ENCODE peak calls at places on chromosomes 7 and 10, in eight cellular contexts. G is sigmoid colon, Y is PC-3, D is foreskin fibroblast, V is progenitor cell of endocrine pancreas, L is fibroblast of the aortic adventitia, Z is AG10803, F is DND-41. R is an unnamed sample.

GRCh38 chr7:1090236-1090635 is 2.3 kb downstream of the GPER1 start:
- DNase-seq in Y (no peak), L (no peak), V (no peak), G (no peak), F (no peak), Z (no peak), D (no peak), R (no peak)

GRCh38 chr10:107490389-107490788 is 325.9 kb upstream of the SORCS1 start:
- DNase-seq in D (no peak), V (no peak), L (no peak), Y (no peak), Z (no peak), F (no peak), G (no peak), R (no peak)

GRCh38 chr7:423312-424260 is 96.1 kb downstream of the PDGFA start:
- DNase-seq in F (no peak), D (no peak), Z (no peak), L (no peak), V (no peak), G (no peak), Y (no peak), R (no peak)

GRCh38 chr7:71325151-71325550 is 193.2 kb downstream of the GALNT17 start:
- DNase-seq in L (no peak), D (no peak), V (no peak), F (no peak), Z (no peak), Y (no peak), G (no peak), R (no peak)

GRCh38 chr10:97165499-97165898 is 20.3 kb downstream of the SLIT1 start:
- DNase-seq in Z (no peak), Y (no peak), V (no peak), D (no peak), G (no peak), F (no peak), L (no peak), R (no peak)

GRCh38 chr10:104517946-104518345 is 123.1 kb upstream of the SORCS3 start:
- DNase-seq in V (no peak), Z (no peak), Y (no peak), D (no peak), G (no peak), L (no peak), F (no peak), R (no peak)

GRCh38 chr7:135274495-135275268 is 41.0 kb downstream of the STRA8 start:
- DNase-seq in V (peak; percentile 49), Y (peak; percentile 87), D (peak; percentile 84), G (peak; percentile 75), F (peak; percentile 76), L (peak; percentile 84), Z (peak; percentile 66), R (peak; percentile 31)

GRCh38 chr10:75959209-75959608 is 527.8 kb downstream of the LRMDA start:
- DNase-seq in Z (peak; percentile 95), F (no peak), G (no peak), V (no peak), L (peak; percentile 72), Y (peak; percentile 99), D (peak; percentile 81), R (peak; percentile 49)

GRCh38 chr7:33040803-33041516 is 21.6 kb downstream of the NT5C3A start:
- DNase-seq in G (no peak), Y (peak; percentile 86), F (no peak), L (peak; percentile 61), Z (no peak), V (no peak), D (peak; percentile 28), R (no peak)

GRCh38 chr10:120477006-120477722 is 20.1 kb downstream of the PLPP4 start:
- DNase-seq in L (peak; percentile 84), G (no peak), F (no peak), V (no peak), Z (peak; percentile 84), D (no peak), Y (no peak), R (peak; percentile 4)

GRCh38 chr10:18660816-18661431 is 1.7 kb downstream of the ARL5B start:
- DNase-seq in L (no peak), D (no peak), G (no peak), F (no peak), Y (no peak), V (no peak), Z (no peak), R (no peak)

GRCh38 chr7:34837826-34838225 is 179.8 kb downstream of the NPSR1 start:
- DNase-seq in Y (peak; percentile 56), L (no peak), F (no peak), D (no peak), G (no peak), Z (no peak), V (no peak), R (no peak)

GRCh38 chr10:118500477-118501104 is 94.9 kb downstream of the PRLHR start:
- DNase-seq in Y (peak; percentile 4), L (peak; percentile 9), F (no peak), Z (no peak), G (no peak), D (no peak), V (no peak), R (no peak)

GRCh38 chr7:155163696-155164095 is 93.6 kb downstream of the HTR5A start:
- DNase-seq in F (no peak), G (no peak), D (no peak), L (no peak), V (no peak), Y (no peak), Z (no peak), R (no peak)

GRCh38 chr10:25261571-25261970 is 86.8 kb downstream of the GPR158 start:
- DNase-seq in Y (no peak), V (no peak), F (no peak), G (no peak), D (no peak), Z (no peak), L (no peak), R (no peak)

GRCh38 chr10:132111871-132112341 is 46.2 kb downstream of the JAKMIP3 start:
- DNase-seq in V (no peak), Z (no peak), D (no peak), G (peak; percentile 63), F (no peak), L (no peak), Y (no peak), R (no peak)

GRCh38 chr10:124291009-124291671 is 127.6 kb downstream of the OAT start:
- DNase-seq in Y (no peak), Z (no peak), V (no peak), F (no peak), L (no peak), G (peak; percentile 83), D (no peak), R (peak; percentile 63)

GRCh38 chr10:89466599-89467035 is 52.2 kb downstream of the IFIT5 start:
- DNase-seq in D (peak; percentile 76), Z (peak; percentile 46), Y (peak; percentile 93), G (no peak), L (peak; percentile 56), F (no peak), V (no peak), R (no peak)

GRCh38 chr7:69430502-69431145 is 167.7 kb upstream of the AUTS2 start:
- DNase-seq in F (no peak), Z (peak; percentile 11), Y (no peak), D (no peak), L (no peak), V (no peak), G (peak; percentile 73), R (no peak)

GRCh38 chr7:155230169-155230593 is 67.5 kb upstream of the INSIG1 start:
- DNase-seq in D (peak; percentile 96), Z (peak; percentile 99), F (no peak), L (peak; percentile 93), Y (peak; percentile 98), G (peak; percentile 65), V (no peak), R (peak; percentile 88)

GRCh38 chr7:38506756-38507155 is 124.4 kb downstream of the AMPH start:
- DNase-seq in D (peak; percentile 86), L (peak; percentile 31), G (peak; percentile 65), V (no peak), F (no peak), Y (no peak), Z (peak; percentile 73), R (no peak)

GRCh38 chr7:137343483-137343841 is at the start of gene PTN:
- DNase-seq in F (no peak), V (peak; percentile 24), L (peak; percentile 58), G (peak; percentile 78), Z (peak; percentile 32), Y (peak; percentile 41), D (peak; percentile 80), R (peak; percentile 42)

GRCh38 chr7:41699532-41699931 is 3.4 kb downstream of the INHBA start:
- DNase-seq in V (no peak), F (no peak), G (no peak), Z (peak; percentile 41), L (peak; percentile 51), Y (no peak), D (peak; percentile 43), R (no peak)

GRCh38 chr10:132687181-132687892 is 98.6 kb downstream of the NKX6-2 start:
- DNase-seq in Y (no peak), V (no peak), D (no peak), Z (no peak), F (no peak), G (peak; percentile 54), L (no peak), R (no peak)

GRCh38 chr10:130418731-130419130 is 282.5 kb downstream of the GLRX3 start:
- DNase-seq in Y (no peak), L (no peak), G (no peak), F (no peak), D (no peak), V (no peak), Z (no peak), R (no peak)

GRCh38 chr10:819326-819725 is 112.2 kb downstream of the LARP4B start:
- DNase-seq in Y (no peak), F (no peak), L (peak; percentile 62), G (no peak), V (no peak), D (peak; percentile 80), Z (peak; percentile 86), R (peak; percentile 18)
- TF ChIP-seq CTCF in Y (no peak), F (no peak), L (no peak), G (no peak), V (no peak), D (no peak), Z (no peak), R (no peak)

GRCh38 chr7:11171569-11172192 is 198.0 kb downstream of the PHF14 start:
- DNase-seq in D (no peak), L (no peak), Y (no peak), Z (no peak), F (no peak), G (no peak), V (no peak), R (no peak)
- TF ChIP-seq CTCF in D (no peak), L (no peak), Y (no peak), Z (no peak), F (no peak), G (no peak), V (no peak), R (no peak)

GRCh38 chr10:17249820-17250219 is 21.8 kb downstream of the VIM start:
- DNase-seq in G (no peak), L (peak; percentile 47), D (peak; percentile 49), Z (peak; percentile 21), V (no peak), Y (peak; percentile 46), F (no peak), R (no peak)
- TF ChIP-seq CTCF in G (no peak), L (peak; percentile 68), D (peak; percentile 31), Z (peak; percentile 59), V (peak; percentile 41), Y (peak; percentile 59), F (peak; percentile 57), R (peak; percentile 46)

DNA sequence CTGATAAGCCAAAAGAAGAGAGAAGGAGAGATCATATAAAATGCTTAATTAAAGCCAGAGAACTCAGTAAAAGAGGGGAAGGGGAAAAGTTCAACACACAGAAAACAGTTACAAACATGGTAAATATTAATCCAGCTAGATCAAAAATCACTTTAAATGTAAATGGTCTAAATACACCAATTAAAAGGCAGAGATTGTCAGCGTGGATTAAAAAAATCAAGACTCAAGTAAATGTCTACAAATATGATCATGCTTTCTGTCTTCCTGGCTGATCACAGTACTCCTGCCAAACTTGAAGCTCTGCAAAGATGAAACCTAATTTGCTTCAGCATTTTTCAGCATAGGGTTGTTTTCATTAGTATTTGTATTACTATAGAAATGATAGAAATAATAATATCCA is 54.6 kb upstream of the RNF32 start:
- DNase-seq in D (no peak), Y (no peak), V (no peak), Z (no peak), F (no peak), G (no peak), L (no peak), R (no peak)
- TF ChIP-seq CTCF in D (no peak), Y (no peak), V (no peak), Z (no peak), F (no peak), G (no peak), L (no peak), R (no peak)